ENCODE peak calls at places on chromosomes 2 and 18, in six cellular contexts. One of them, this sample, is unnamed.

GRCh38 chr18:46659484-46659883 is 2.5 kb upstream of the LOXHD1 start:
- DNase-seq in psoas muscle: no peak
- DNase-seq in Karpas-422: no peak
- DNase-seq in breast epithelium: no peak
- DNase-seq in dorsolateral prefrontal cortex: no peak
- DNase-seq in cardiac muscle cell: no peak
- DNase-seq in this sample: no peak

GRCh38 chr18:49763590-49763989 is 49.7 kb downstream of the ACAA2 start:
- DNase-seq in psoas muscle: no peak
- DNase-seq in Karpas-422: no peak
- DNase-seq in breast epithelium: no peak
- DNase-seq in dorsolateral prefrontal cortex: no peak
- DNase-seq in cardiac muscle cell: no peak
- DNase-seq in this sample: no peak

GRCh38 chr2:72895759-72896281 is 8.6 kb downstream of the SPR start:
- DNase-seq in psoas muscle: no peak
- DNase-seq in Karpas-422: no peak
- DNase-seq in breast epithelium: no peak
- DNase-seq in dorsolateral prefrontal cortex: no peak
- DNase-seq in cardiac muscle cell: peak; percentile 73
- DNase-seq in this sample: no peak

GRCh38 chr2:43941359-43941758 is 54.4 kb downstream of the LRPPRC start:
- DNase-seq in psoas muscle: no peak
- DNase-seq in Karpas-422: no peak
- DNase-seq in breast epithelium: no peak
- DNase-seq in dorsolateral prefrontal cortex: no peak
- DNase-seq in cardiac muscle cell: no peak
- DNase-seq in this sample: no peak

GRCh38 chr2:183927367-183928355 is 670.7 kb upstream of the ZNF804A start:
- DNase-seq in psoas muscle: no peak
- DNase-seq in Karpas-422: no peak
- DNase-seq in breast epithelium: no peak
- DNase-seq in dorsolateral prefrontal cortex: no peak
- DNase-seq in cardiac muscle cell: peak; percentile 13
- DNase-seq in this sample: no peak

GRCh38 chr2:238970553-238971081 is 122.7 kb downstream of the TWIST2 start:
- DNase-seq in psoas muscle: peak; percentile 78
- DNase-seq in Karpas-422: peak; percentile 79
- DNase-seq in breast epithelium: no peak
- DNase-seq in dorsolateral prefrontal cortex: peak; percentile 37
- DNase-seq in cardiac muscle cell: peak; percentile 67
- DNase-seq in this sample: peak; percentile 29

GRCh38 chr2:224838335-224838734 is 122.2 kb upstream of the CCDC195 start:
- DNase-seq in psoas muscle: no peak
- DNase-seq in Karpas-422: no peak
- DNase-seq in breast epithelium: no peak
- DNase-seq in dorsolateral prefrontal cortex: no peak
- DNase-seq in cardiac muscle cell: peak; percentile 29
- DNase-seq in this sample: no peak

GRCh38 chr2:53859354-53860159 is at the start of gene GPR75:
- DNase-seq in psoas muscle: peak; percentile 57
- DNase-seq in Karpas-422: no peak
- DNase-seq in breast epithelium: peak; percentile 41
- DNase-seq in dorsolateral prefrontal cortex: peak; percentile 83
- DNase-seq in cardiac muscle cell: peak; percentile 38
- DNase-seq in this sample: peak; percentile 63

GRCh38 chr2:127897531-127898187 is 11.9 kb upstream of the AMMECR1L start:
- DNase-seq in psoas muscle: no peak
- DNase-seq in Karpas-422: no peak
- DNase-seq in breast epithelium: no peak
- DNase-seq in dorsolateral prefrontal cortex: no peak
- DNase-seq in cardiac muscle cell: no peak
- DNase-seq in this sample: no peak

GRCh38 chr2:46309052-46309953 is 12.1 kb downstream of the EPAS1 start:
- DNase-seq in psoas muscle: no peak
- DNase-seq in Karpas-422: no peak
- DNase-seq in breast epithelium: no peak
- DNase-seq in dorsolateral prefrontal cortex: no peak
- DNase-seq in cardiac muscle cell: peak; percentile 42
- DNase-seq in this sample: no peak

GRCh38 chr2:33275689-33276444 is 200.6 kb upstream of the RASGRP3 start:
- DNase-seq in psoas muscle: peak; percentile 82
- DNase-seq in Karpas-422: no peak
- DNase-seq in breast epithelium: peak; percentile 25
- DNase-seq in dorsolateral prefrontal cortex: peak; percentile 32
- DNase-seq in cardiac muscle cell: peak; percentile 81
- DNase-seq in this sample: no peak

GRCh38 chr2:86223098-86223681 is 23.9 kb downstream of the MRPL35 start:
- DNase-seq in psoas muscle: peak; percentile 71
- DNase-seq in Karpas-422: no peak
- DNase-seq in breast epithelium: no peak
- DNase-seq in dorsolateral prefrontal cortex: peak; percentile 62
- DNase-seq in cardiac muscle cell: peak; percentile 72
- DNase-seq in this sample: peak; percentile 34

GRCh38 chr18:45482286-45482685 is 133.0 kb upstream of the SLC14A2 start:
- DNase-seq in psoas muscle: no peak
- DNase-seq in Karpas-422: no peak
- DNase-seq in breast epithelium: no peak
- DNase-seq in dorsolateral prefrontal cortex: no peak
- DNase-seq in cardiac muscle cell: peak; percentile 35
- DNase-seq in this sample: no peak

GRCh38 chr2:222569826-222570225 is 86.1 kb downstream of the FARSB start:
- DNase-seq in psoas muscle: no peak
- DNase-seq in Karpas-422: no peak
- DNase-seq in breast epithelium: no peak
- DNase-seq in dorsolateral prefrontal cortex: no peak
- DNase-seq in cardiac muscle cell: no peak
- DNase-seq in this sample: no peak

GRCh38 chr2:238635637-238636036 is 208.9 kb downstream of the ASB1 start:
- DNase-seq in psoas muscle: no peak
- DNase-seq in Karpas-422: no peak
- DNase-seq in breast epithelium: peak; percentile 21
- DNase-seq in dorsolateral prefrontal cortex: no peak
- DNase-seq in cardiac muscle cell: no peak
- DNase-seq in this sample: no peak

GRCh38 chr2:29063646-29064372 is 10.5 kb downstream of the PCARE start:
- DNase-seq in psoas muscle: no peak
- DNase-seq in Karpas-422: no peak
- DNase-seq in breast epithelium: no peak
- DNase-seq in dorsolateral prefrontal cortex: peak; percentile 45
- DNase-seq in cardiac muscle cell: peak; percentile 79
- DNase-seq in this sample: no peak

GRCh38 chr18:75551071-75551470 is 123.6 kb upstream of the SMIM21 start:
- DNase-seq in psoas muscle: no peak
- DNase-seq in Karpas-422: peak; percentile 52
- DNase-seq in breast epithelium: no peak
- DNase-seq in dorsolateral prefrontal cortex: no peak
- DNase-seq in cardiac muscle cell: peak; percentile 19
- DNase-seq in this sample: no peak

GRCh38 chr2:102142829-102143449 is 393 bp downstream of the IL1R1 start:
- DNase-seq in psoas muscle: no peak
- DNase-seq in Karpas-422: no peak
- DNase-seq in breast epithelium: no peak
- DNase-seq in dorsolateral prefrontal cortex: no peak
- DNase-seq in cardiac muscle cell: peak; percentile 70
- DNase-seq in this sample: no peak

GRCh38 chr2:152513681-152514080 is 178.7 kb downstream of the FMNL2 start:
- DNase-seq in psoas muscle: peak; percentile 70
- DNase-seq in Karpas-422: no peak
- DNase-seq in breast epithelium: no peak
- DNase-seq in dorsolateral prefrontal cortex: no peak
- DNase-seq in cardiac muscle cell: peak; percentile 24
- DNase-seq in this sample: peak; percentile 26

GRCh38 chr2:221676566-221677172 is 104.6 kb upstream of the EPHA4 start:
- DNase-seq in psoas muscle: no peak
- DNase-seq in Karpas-422: no peak
- DNase-seq in breast epithelium: no peak
- DNase-seq in dorsolateral prefrontal cortex: no peak
- DNase-seq in cardiac muscle cell: no peak
- DNase-seq in this sample: no peak

GRCh38 chr2:76270356-76270755 is 559.6 kb upstream of the GCFC2 start:
- DNase-seq in psoas muscle: no peak
- DNase-seq in Karpas-422: no peak
- DNase-seq in breast epithelium: no peak
- DNase-seq in dorsolateral prefrontal cortex: no peak
- DNase-seq in cardiac muscle cell: no peak
- DNase-seq in this sample: no peak

GRCh38 chr2:223815186-223815883 is 22.0 kb downstream of the AP1S3 start:
- DNase-seq in psoas muscle: no peak
- DNase-seq in Karpas-422: no peak
- DNase-seq in breast epithelium: no peak
- DNase-seq in dorsolateral prefrontal cortex: no peak
- DNase-seq in cardiac muscle cell: peak; percentile 84
- DNase-seq in this sample: no peak

GRCh38 chr2:25257931-25258771 is 83.6 kb downstream of the DNMT3A start:
- DNase-seq in psoas muscle: peak; percentile 35
- DNase-seq in Karpas-422: no peak
- DNase-seq in breast epithelium: no peak
- DNase-seq in dorsolateral prefrontal cortex: no peak
- DNase-seq in cardiac muscle cell: no peak
- DNase-seq in this sample: no peak

GRCh38 chr2:37375721-37376399 is 31.4 kb downstream of the QPCT start:
- DNase-seq in psoas muscle: no peak
- DNase-seq in Karpas-422: no peak
- DNase-seq in breast epithelium: no peak
- DNase-seq in dorsolateral prefrontal cortex: no peak
- DNase-seq in cardiac muscle cell: no peak
- DNase-seq in this sample: no peak

GRCh38 chr2:239456940-239457339 is 56.1 kb upstream of the HDAC4 start:
- DNase-seq in psoas muscle: no peak
- DNase-seq in Karpas-422: no peak
- DNase-seq in breast epithelium: no peak
- DNase-seq in dorsolateral prefrontal cortex: no peak
- DNase-seq in cardiac muscle cell: no peak
- DNase-seq in this sample: no peak

GRCh38 chr2:221467610-221468009 is 104.5 kb downstream of the EPHA4 start:
- DNase-seq in psoas muscle: no peak
- DNase-seq in Karpas-422: no peak
- DNase-seq in breast epithelium: peak; percentile 44
- DNase-seq in dorsolateral prefrontal cortex: no peak
- DNase-seq in cardiac muscle cell: peak; percentile 48
- DNase-seq in this sample: no peak

GRCh38 chr18:68484241-68484640 is 230.7 kb downstream of the TMX3 start:
- DNase-seq in psoas muscle: no peak
- DNase-seq in Karpas-422: no peak
- DNase-seq in breast epithelium: no peak
- DNase-seq in dorsolateral prefrontal cortex: no peak
- DNase-seq in cardiac muscle cell: peak; percentile 35
- DNase-seq in this sample: no peak

GRCh38 chr2:98658816-98659486 is 50.6 kb downstream of the UNC50 start:
- DNase-seq in psoas muscle: no peak
- DNase-seq in Karpas-422: no peak
- DNase-seq in breast epithelium: no peak
- DNase-seq in dorsolateral prefrontal cortex: no peak
- DNase-seq in cardiac muscle cell: no peak
- DNase-seq in this sample: no peak

GRCh38 chr2:207448006-207448405 is 81.8 kb upstream of the CREB1 start:
- DNase-seq in psoas muscle: no peak
- DNase-seq in Karpas-422: no peak
- DNase-seq in breast epithelium: no peak
- DNase-seq in dorsolateral prefrontal cortex: no peak
- DNase-seq in cardiac muscle cell: no peak
- DNase-seq in this sample: no peak

GRCh38 chr2:88826399-88826798 is 134.9 kb downstream of the RPIA start:
- DNase-seq in psoas muscle: no peak
- DNase-seq in Karpas-422: peak; percentile 46
- DNase-seq in breast epithelium: no peak
- DNase-seq in dorsolateral prefrontal cortex: no peak
- DNase-seq in cardiac muscle cell: no peak
- DNase-seq in this sample: no peak

GRCh38 chr2:128643221-128644065 is 324.8 kb upstream of the HS6ST1 start:
- DNase-seq in psoas muscle: no peak
- DNase-seq in Karpas-422: no peak
- DNase-seq in breast epithelium: no peak
- DNase-seq in dorsolateral prefrontal cortex: no peak
- DNase-seq in cardiac muscle cell: no peak
- DNase-seq in this sample: no peak

GRCh38 chr2:8490166-8490565 is 191.7 kb upstream of the ID2 start:
- DNase-seq in psoas muscle: no peak
- DNase-seq in Karpas-422: no peak
- DNase-seq in breast epithelium: no peak
- DNase-seq in dorsolateral prefrontal cortex: no peak
- DNase-seq in cardiac muscle cell: no peak
- DNase-seq in this sample: no peak

GRCh38 chr2:127045792-127046501 is 61.0 kb downstream of the BIN1 start:
- DNase-seq in psoas muscle: peak; percentile 86
- DNase-seq in Karpas-422: no peak
- DNase-seq in breast epithelium: no peak
- DNase-seq in dorsolateral prefrontal cortex: no peak
- DNase-seq in cardiac muscle cell: no peak
- DNase-seq in this sample: no peak

GRCh38 chr2:241640165-241640795 is 2.8 kb downstream of the ATG4B start:
- DNase-seq in psoas muscle: no peak
- DNase-seq in Karpas-422: no peak
- DNase-seq in breast epithelium: no peak
- DNase-seq in dorsolateral prefrontal cortex: no peak
- DNase-seq in cardiac muscle cell: no peak
- DNase-seq in this sample: no peak
- H3K27ac ChIP-seq in psoas muscle: no peak overlapping the region
- H3K27ac ChIP-seq in Karpas-422: no peak overlapping the region
- H3K27ac ChIP-seq in breast epithelium: no peak overlapping the region
- H3K27ac ChIP-seq in dorsolateral prefrontal cortex: no peak overlapping the region
- H3K27ac ChIP-seq in cardiac muscle cell: no peak overlapping the region
- H3K27ac ChIP-seq in this sample: no peak overlapping the region

GRCh38 chr2:188675391-188676011 is 298.7 kb upstream of the COL3A1 start:
- DNase-seq in psoas muscle: no peak
- DNase-seq in Karpas-422: no peak
- DNase-seq in breast epithelium: no peak
- DNase-seq in dorsolateral prefrontal cortex: no peak
- DNase-seq in cardiac muscle cell: peak; percentile 52
- DNase-seq in this sample: no peak
- H3K27ac ChIP-seq in psoas muscle: no peak overlapping the region
- H3K27ac ChIP-seq in Karpas-422: no peak overlapping the region
- H3K27ac ChIP-seq in breast epithelium: no peak overlapping the region
- H3K27ac ChIP-seq in dorsolateral prefrontal cortex: no peak overlapping the region
- H3K27ac ChIP-seq in cardiac muscle cell: no peak overlapping the region
- H3K27ac ChIP-seq in this sample: no peak overlapping the region

GRCh38 chr2:11567631-11568031 is 33.8 kb downstream of the GREB1 start:
- DNase-seq in psoas muscle: peak; percentile 33
- DNase-seq in Karpas-422: no peak
- DNase-seq in breast epithelium: no peak
- DNase-seq in dorsolateral prefrontal cortex: no peak
- DNase-seq in cardiac muscle cell: no peak
- DNase-seq in this sample: no peak
- H3K27ac ChIP-seq in psoas muscle: no peak overlapping the region
- H3K27ac ChIP-seq in Karpas-422: no peak overlapping the region
- H3K27ac ChIP-seq in breast epithelium: no peak overlapping the region
- H3K27ac ChIP-seq in dorsolateral prefrontal cortex: no peak overlapping the region
- H3K27ac ChIP-seq in cardiac muscle cell: no peak overlapping the region
- H3K27ac ChIP-seq in this sample: no peak overlapping the region

DNA sequence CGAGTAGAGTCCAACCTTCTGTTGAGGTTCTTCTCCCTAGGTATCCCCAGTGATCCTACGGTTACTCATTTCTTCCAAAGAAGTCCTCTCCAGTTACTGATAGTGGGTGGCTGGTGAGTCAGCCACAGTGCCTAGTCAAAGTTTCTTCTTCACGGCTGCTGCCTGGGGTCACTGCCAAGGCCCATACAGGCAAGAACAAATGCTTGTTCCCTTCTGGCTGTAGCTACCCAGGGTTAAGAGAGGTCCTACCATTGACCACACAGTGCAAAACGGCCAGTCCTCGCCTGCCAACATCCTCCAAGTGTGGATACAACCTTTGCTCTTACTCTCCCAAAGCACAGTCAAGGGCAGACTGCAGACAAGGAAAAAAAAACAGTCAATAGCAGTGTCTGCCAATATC is 2.9 kb upstream of the PTPN4 start:
- DNase-seq in psoas muscle: peak; percentile 89
- DNase-seq in Karpas-422: no peak
- DNase-seq in breast epithelium: no peak
- DNase-seq in dorsolateral prefrontal cortex: peak; percentile 47
- DNase-seq in cardiac muscle cell: peak; percentile 79
- DNase-seq in this sample: no peak
- H3K27ac ChIP-seq in psoas muscle: peak overlapping the region; percentile 92
- H3K27ac ChIP-seq in Karpas-422: no peak overlapping the region
- H3K27ac ChIP-seq in breast epithelium: no peak overlapping the region
- H3K27ac ChIP-seq in dorsolateral prefrontal cortex: no peak overlapping the region
- H3K27ac ChIP-seq in cardiac muscle cell: no peak overlapping the region
- H3K27ac ChIP-seq in this sample: no peak overlapping the region

This sample was measured in caudate nucleus.